ENCODE peak calls at places on chromosomes 1 and 21, in seven cellular contexts. I, Y, U, N, H, E and J are unnamed samples.

GRCh38 chr1:53073287-53073686 is 11.3 kb downstream of the PODN start:
- DNase-seq in I (no peak), Y (no peak), U (no peak), N (no peak), H (no peak), E (no peak), J (no peak)

GRCh38 chr1:100323428-100324106 is 28.7 kb upstream of the CDC14A start:
- DNase-seq in I (no peak), Y (no peak), U (no peak), N (no peak), H (no peak), E (no peak), J (no peak)

GRCh38 chr21:16563795-16564194 is 834.0 kb downstream of the USP25 start:
- DNase-seq in I (no peak), Y (peak; percentile 83), U (peak; percentile 83), N (no peak), H (no peak), E (no peak), J (no peak)

GRCh38 chr21:38272215-38272614 is 15.4 kb downstream of the KCNJ15 start:
- DNase-seq in I (no peak), Y (no peak), U (no peak), N (no peak), H (peak; percentile 26), E (no peak), J (no peak)

GRCh38 chr1:58992643-58993042 is 208.8 kb upstream of the JUN start:
- DNase-seq in I (no peak), Y (no peak), U (no peak), N (no peak), H (no peak), E (no peak), J (no peak)

GRCh38 chr1:234345237-234345636 is 28.0 kb upstream of the COA6 start:
- DNase-seq in I (no peak), Y (no peak), U (no peak), N (no peak), H (no peak), E (no peak), J (no peak)

GRCh38 chr1:27858949-27859576 is 13.3 kb upstream of the THEMIS2 start:
- DNase-seq in I (no peak), Y (no peak), U (no peak), N (no peak), H (no peak), E (no peak), J (no peak)

GRCh38 chr1:163472267-163472666 is 150.5 kb downstream of the NUF2 start:
- DNase-seq in I (no peak), Y (no peak), U (no peak), N (peak; percentile 88), H (no peak), E (no peak), J (no peak)

GRCh38 chr1:32144033-32144432 is 35.4 kb upstream of the TXLNA start:
- DNase-seq in I (no peak), Y (no peak), U (no peak), N (no peak), H (no peak), E (no peak), J (no peak)

GRCh38 chr1:227328405-227329019 is 10.2 kb upstream of the CDC42BPA start:
- DNase-seq in I (no peak), Y (no peak), U (no peak), N (no peak), H (no peak), E (no peak), J (no peak)

GRCh38 chr1:68433386-68433785 is 16.4 kb downstream of the RPE65 start:
- DNase-seq in I (no peak), Y (no peak), U (no peak), N (no peak), H (no peak), E (no peak), J (no peak)

GRCh38 chr1:36080236-36080635 is 3.7 kb upstream of the TEKT2 start:
- DNase-seq in I (no peak), Y (no peak), U (no peak), N (no peak), H (no peak), E (no peak), J (no peak)

GRCh38 chr1:81432654-81433109 is 368.1 kb upstream of the ADGRL2 start:
- DNase-seq in I (no peak), Y (no peak), U (no peak), N (no peak), H (no peak), E (no peak), J (no peak)

GRCh38 chr1:111576547-111576946 is 43.0 kb upstream of the RAP1A start:
- DNase-seq in I (no peak), Y (no peak), U (no peak), N (no peak), H (no peak), E (no peak), J (no peak)

GRCh38 chr21:42941696-42942085 is 16.3 kb upstream of the ERVH48-1 start:
- DNase-seq in I (no peak), Y (no peak), U (no peak), N (no peak), H (no peak), E (no peak), J (no peak)

GRCh38 chr1:212158912-212159796 is 123.6 kb downstream of the DTL start:
- DNase-seq in I (no peak), Y (no peak), U (no peak), N (no peak), H (no peak), E (no peak), J (no peak)

GRCh38 chr1:22053018-22053860 is 730 bp downstream of the CDC42 start:
- DNase-seq in I (peak; percentile 47), Y (peak; percentile 66), U (peak; percentile 54), N (peak; percentile 29), H (peak; percentile 73), E (no peak), J (peak; percentile 21)

GRCh38 chr1:214107322-214108096 is 119.7 kb downstream of the PROX1 start:
- DNase-seq in I (no peak), Y (peak; percentile 24), U (no peak), N (no peak), H (peak; percentile 26), E (no peak), J (no peak)

GRCh38 chr1:1778827-1779675 is 781 bp upstream of the NADK start:
- DNase-seq in I (peak; percentile 80), Y (peak; percentile 36), U (peak; percentile 87), N (no peak), H (peak; percentile 99), E (no peak), J (peak; percentile 69)

GRCh38 chr1:216523043-216523442 is 99.8 kb upstream of the USH2A start:
- DNase-seq in I (no peak), Y (no peak), U (no peak), N (no peak), H (no peak), E (no peak), J (no peak)

GRCh38 chr1:171680339-171680738 is 27.9 kb upstream of the MYOC start:
- DNase-seq in I (no peak), Y (no peak), U (no peak), N (no peak), H (no peak), E (no peak), J (no peak)

GRCh38 chr1:236395780-236396664 is 1.9 kb downstream of the EDARADD start:
- DNase-seq in I (no peak), Y (peak; percentile 7), U (no peak), N (no peak), H (no peak), E (no peak), J (no peak)

GRCh38 chr1:31771891-31772668 is 7.9 kb upstream of the ADGRB2 start:
- DNase-seq in I (peak; percentile 42), Y (no peak), U (no peak), N (no peak), H (no peak), E (no peak), J (peak; percentile 23)

GRCh38 chr1:44103270-44104131 is 15.1 kb upstream of the KLF17 start:
- DNase-seq in I (no peak), Y (no peak), U (no peak), N (no peak), H (no peak), E (no peak), J (no peak)

GRCh38 chr1:190353538-190354101 is 124.0 kb downstream of the BRINP3 start:
- DNase-seq in I (no peak), Y (no peak), U (no peak), N (no peak), H (no peak), E (no peak), J (no peak)

GRCh38 chr21:45078877-45079281 is 4.5 kb downstream of the ADARB1 start:
- DNase-seq in I (peak; percentile 77), Y (peak; percentile 91), U (no peak), N (no peak), H (no peak), E (no peak), J (peak; percentile 61)